ENCODE peak calls at places on chromosomes 7 and 10, in five cellular contexts. One of them, this sample, is unnamed.

GRCh38 chr7:137943132-137943551 is 58.7 kb downstream of the CREB3L2 start:
- DNase-seq in suprapubic skin: no peak
- DNase-seq in prostate gland: no peak
- DNase-seq in spleen: no peak
- DNase-seq in HCT116: no peak
- DNase-seq in this sample: no peak

GRCh38 chr10:86976362-86977056 is 8.2 kb downstream of the ADIRF start:
- DNase-seq in suprapubic skin: no peak
- DNase-seq in prostate gland: no peak
- DNase-seq in spleen: no peak
- DNase-seq in HCT116: no peak
- DNase-seq in this sample: no peak

GRCh38 chr10:31745612-31746376 is 182.8 kb downstream of the ARHGAP12 start:
- DNase-seq in suprapubic skin: no peak
- DNase-seq in prostate gland: no peak
- DNase-seq in spleen: no peak
- DNase-seq in HCT116: peak; percentile 48
- DNase-seq in this sample: no peak

GRCh38 chr10:21184216-21184615 is 287.1 kb upstream of the NEBL start:
- DNase-seq in suprapubic skin: no peak
- DNase-seq in prostate gland: no peak
- DNase-seq in spleen: no peak
- DNase-seq in HCT116: no peak
- DNase-seq in this sample: no peak

GRCh38 chr10:131859341-131860020 is 41.3 kb upstream of the PPP2R2D start:
- DNase-seq in suprapubic skin: peak; percentile 56
- DNase-seq in prostate gland: no peak
- DNase-seq in spleen: peak; percentile 43
- DNase-seq in HCT116: no peak
- DNase-seq in this sample: peak; percentile 51

GRCh38 chr7:18495412-18496335 is at the start of gene HDAC9:
- DNase-seq in suprapubic skin: no peak
- DNase-seq in prostate gland: no peak
- DNase-seq in spleen: peak; percentile 75
- DNase-seq in HCT116: no peak
- DNase-seq in this sample: no peak

GRCh38 chr10:111078505-111079185 is 1.8 kb downstream of the ADRA2A start:
- DNase-seq in suprapubic skin: no peak
- DNase-seq in prostate gland: no peak
- DNase-seq in spleen: no peak
- DNase-seq in HCT116: no peak
- DNase-seq in this sample: no peak

GRCh38 chr7:155470186-155470487 is 12.2 kb downstream of the EN2 start:
- DNase-seq in suprapubic skin: no peak
- DNase-seq in prostate gland: no peak
- DNase-seq in spleen: peak; percentile 47
- DNase-seq in HCT116: no peak
- DNase-seq in this sample: no peak

GRCh38 chr7:38040831-38041230 is 120.4 kb downstream of the EPDR1 start:
- DNase-seq in suprapubic skin: no peak
- DNase-seq in prostate gland: no peak
- DNase-seq in spleen: no peak
- DNase-seq in HCT116: no peak
- DNase-seq in this sample: no peak

GRCh38 chr10:13690281-13690825 is 103.6 kb downstream of the PRPF18 start:
- DNase-seq in suprapubic skin: no peak
- DNase-seq in prostate gland: peak; percentile 46
- DNase-seq in spleen: peak; percentile 31
- DNase-seq in HCT116: no peak
- DNase-seq in this sample: peak; percentile 54

GRCh38 chr7:155300641-155301452 is 3.2 kb downstream of the INSIG1 start:
- DNase-seq in suprapubic skin: no peak
- DNase-seq in prostate gland: no peak
- DNase-seq in spleen: no peak
- DNase-seq in HCT116: no peak
- DNase-seq in this sample: no peak

GRCh38 chr10:73871295-73871914 is 3.0 kb downstream of the CAMK2G start:
- DNase-seq in suprapubic skin: no peak
- DNase-seq in prostate gland: no peak
- DNase-seq in spleen: no peak
- DNase-seq in HCT116: no peak
- DNase-seq in this sample: no peak

GRCh38 chr10:73873843-73874215 is 526 bp downstream of the CAMK2G start:
- DNase-seq in suprapubic skin: no peak
- DNase-seq in prostate gland: no peak
- DNase-seq in spleen: no peak
- DNase-seq in HCT116: no peak
- DNase-seq in this sample: no peak

GRCh38 chr10:73873163-73873842 is 1.1 kb downstream of the CAMK2G start:
- DNase-seq in suprapubic skin: no peak
- DNase-seq in prostate gland: no peak
- DNase-seq in spleen: no peak
- DNase-seq in HCT116: no peak
- DNase-seq in this sample: no peak

GRCh38 chr10:73874267-73875138 is at the start of gene CAMK2G:
- DNase-seq in suprapubic skin: peak; percentile 91
- DNase-seq in prostate gland: peak; percentile 76
- DNase-seq in spleen: peak; percentile 98
- DNase-seq in HCT116: no peak
- DNase-seq in this sample: no peak

DNA sequence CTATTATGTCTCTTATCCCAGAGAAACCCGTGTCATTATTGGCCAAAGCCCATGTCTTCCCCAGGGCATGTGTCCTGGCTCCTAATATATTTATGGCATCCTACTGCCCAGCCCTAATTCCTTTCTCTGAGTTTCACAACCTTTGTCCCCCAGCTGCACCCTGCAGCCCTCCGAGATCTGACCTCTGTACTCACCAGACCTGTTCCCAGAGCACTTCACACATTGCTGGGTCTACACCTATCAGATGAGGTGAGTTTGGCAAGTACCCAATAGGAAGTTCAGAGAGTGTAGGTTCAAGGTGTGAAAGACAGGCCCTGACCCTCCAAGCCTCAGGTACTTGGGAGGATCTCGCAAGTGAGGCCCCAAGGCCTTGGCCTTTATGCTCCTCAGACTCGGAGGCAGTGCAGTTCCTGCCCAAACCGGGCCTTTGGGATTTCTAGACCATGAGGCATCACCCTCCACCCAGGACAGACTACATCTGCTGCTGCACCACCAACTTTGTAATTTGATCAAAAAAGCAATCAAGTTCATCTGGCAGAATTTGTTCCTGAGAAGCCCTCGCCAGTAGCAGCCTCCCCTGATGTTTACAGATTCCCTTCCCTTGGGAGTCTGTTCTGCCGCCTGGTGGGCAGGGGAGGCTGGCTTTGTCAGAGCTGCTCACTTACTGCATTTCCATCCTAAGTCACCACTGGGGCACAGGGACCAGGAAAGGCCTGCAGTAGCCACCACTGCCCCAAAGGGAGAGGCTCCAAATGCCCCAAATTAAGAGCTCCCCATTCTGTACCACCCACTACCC is 2.2 kb downstream of the CAMK2G start:
- DNase-seq in suprapubic skin: no peak
- DNase-seq in prostate gland: no peak
- DNase-seq in spleen: no peak
- DNase-seq in HCT116: no peak
- DNase-seq in this sample: no peak
- TF ChIP-seq CTCF in suprapubic skin: no peak
- TF ChIP-seq CTCF in prostate gland: no peak
- TF ChIP-seq CTCF in spleen: no peak
- TF ChIP-seq CTCF in HCT116: no peak
- TF ChIP-seq CTCF in this sample: peak; percentile 60

GRCh38 chr7:112174192-112174591 is 32.0 kb downstream of the DOCK4 start:
- DNase-seq in suprapubic skin: no peak
- DNase-seq in prostate gland: no peak
- DNase-seq in spleen: no peak
- DNase-seq in HCT116: no peak
- DNase-seq in this sample: no peak
- TF ChIP-seq CTCF in suprapubic skin: no peak
- TF ChIP-seq CTCF in prostate gland: no peak
- TF ChIP-seq CTCF in spleen: no peak
- TF ChIP-seq CTCF in HCT116: no peak
- TF ChIP-seq CTCF in this sample: no peak

GRCh38 chr7:116246357-116246756 is 36.0 kb downstream of the TES start:
- DNase-seq in suprapubic skin: no peak
- DNase-seq in prostate gland: no peak
- DNase-seq in spleen: no peak
- DNase-seq in HCT116: no peak
- DNase-seq in this sample: no peak

GRCh38 chr7:116252249-116252648 is 41.9 kb downstream of the TES start:
- DNase-seq in suprapubic skin: no peak
- DNase-seq in prostate gland: no peak
- DNase-seq in spleen: no peak
- DNase-seq in HCT116: no peak
- DNase-seq in this sample: no peak

GRCh38 chr7:116251675-116252074 is 41.3 kb downstream of the TES start:
- DNase-seq in suprapubic skin: no peak
- DNase-seq in prostate gland: no peak
- DNase-seq in spleen: no peak
- DNase-seq in HCT116: no peak
- DNase-seq in this sample: no peak

DNA sequence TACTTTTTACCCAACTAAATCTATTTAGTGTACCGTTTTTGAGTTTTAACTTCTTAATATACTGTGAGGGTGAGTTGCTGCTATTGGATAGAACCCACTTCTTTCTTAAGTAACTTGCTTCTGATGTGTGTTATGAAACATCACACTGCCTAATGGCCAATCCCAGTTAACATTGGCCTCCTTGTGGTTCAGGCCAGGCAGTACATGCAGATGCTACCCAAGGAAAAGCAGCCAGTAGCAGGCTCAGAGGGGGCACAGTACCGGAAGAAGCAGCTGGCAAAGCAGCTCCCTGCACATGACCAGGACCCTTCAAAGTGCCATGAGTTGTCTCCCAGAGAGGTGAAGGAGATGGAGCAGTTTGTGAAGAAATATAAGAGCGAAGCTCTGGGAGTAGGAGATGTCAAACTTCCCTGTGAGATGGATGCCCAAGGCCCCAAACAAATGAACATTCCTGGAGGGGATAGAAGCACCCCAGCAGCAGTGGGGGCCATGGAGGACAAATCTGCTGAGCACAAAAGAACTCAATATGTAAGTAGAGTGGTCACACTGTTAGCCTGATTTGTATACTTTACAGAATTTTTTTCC is 39.7 kb downstream of the TES start:
- DNase-seq in suprapubic skin: no peak
- DNase-seq in prostate gland: no peak
- DNase-seq in spleen: no peak
- DNase-seq in HCT116: peak; percentile 52
- DNase-seq in this sample: no peak
- TF ChIP-seq CTCF in suprapubic skin: peak; percentile 22
- TF ChIP-seq CTCF in prostate gland: no peak
- TF ChIP-seq CTCF in spleen: peak; percentile 41
- TF ChIP-seq CTCF in HCT116: peak; percentile 69
- TF ChIP-seq CTCF in this sample: peak; percentile 76

GRCh38 chr7:20783716-20784310 is 2.9 kb downstream of the SP8 start:
- DNase-seq in suprapubic skin: no peak
- DNase-seq in prostate gland: peak; percentile 38
- DNase-seq in spleen: no peak
- DNase-seq in HCT116: no peak
- DNase-seq in this sample: no peak

GRCh38 chr7:20785211-20786048 is 1.3 kb downstream of the SP8 start:
- DNase-seq in suprapubic skin: no peak
- DNase-seq in prostate gland: peak; percentile 43
- DNase-seq in spleen: no peak
- DNase-seq in HCT116: no peak
- DNase-seq in this sample: no peak

GRCh38 chr7:20786049-20786412 is 655 bp downstream of the SP8 start:
- DNase-seq in suprapubic skin: no peak
- DNase-seq in prostate gland: no peak
- DNase-seq in spleen: no peak
- DNase-seq in HCT116: no peak
- DNase-seq in this sample: no peak

GRCh38 chr7:20783131-20783715 is 3.5 kb downstream of the SP8 start:
- DNase-seq in suprapubic skin: no peak
- DNase-seq in prostate gland: no peak
- DNase-seq in spleen: no peak
- DNase-seq in HCT116: no peak
- DNase-seq in this sample: no peak

GRCh38 chr7:20784311-20785210 is 2.1 kb downstream of the SP8 start:
- DNase-seq in suprapubic skin: no peak
- DNase-seq in prostate gland: no peak
- DNase-seq in spleen: no peak
- DNase-seq in HCT116: no peak
- DNase-seq in this sample: no peak
- TF ChIP-seq CTCF in suprapubic skin: no peak
- TF ChIP-seq CTCF in prostate gland: no peak
- TF ChIP-seq CTCF in spleen: no peak
- TF ChIP-seq CTCF in HCT116: no peak
- TF ChIP-seq CTCF in this sample: peak; percentile 41

GRCh38 chr7:104160375-104160774 is 47.4 kb downstream of the ORC5 start:
- DNase-seq in suprapubic skin: no peak
- DNase-seq in prostate gland: no peak
- DNase-seq in spleen: no peak
- DNase-seq in HCT116: no peak
- DNase-seq in this sample: no peak
- TF ChIP-seq CTCF in suprapubic skin: no peak
- TF ChIP-seq CTCF in prostate gland: peak; percentile 36
- TF ChIP-seq CTCF in spleen: no peak
- TF ChIP-seq CTCF in HCT116: peak; percentile 51
- TF ChIP-seq CTCF in this sample: peak; percentile 90

This sample was measured in chondrocyte.